ENCODE peak calls at places on chromosome 19, in five cellular contexts. One of them, this sample, is unnamed.

GRCh38 chr19:55034751-55035150 is 3.3 kb downstream of the GP6 start:
- DNase-seq in islet precursor cell: no peak
- DNase-seq in stimulated activated CD4-positive, alpha-beta T cell treated with anti-CD3 and anti-CD28 coated beads, Interleukin-1b, Interleukin-23, amount 100 ng/mL, for 4 hours: no peak
- DNase-seq in left ventricle myocardium inferior: no peak
- DNase-seq in CD8-positive, alpha-beta memory T cell: no peak
- DNase-seq in this sample: no peak

GRCh38 chr19:55341191-55342043 is 1.7 kb downstream of the KMT5C start:
- DNase-seq in left ventricle myocardium inferior: peak; percentile 74
- DNase-seq in islet precursor cell: peak; percentile 91
- DNase-seq in CD8-positive, alpha-beta memory T cell: no peak
- DNase-seq in stimulated activated CD4-positive, alpha-beta T cell treated with anti-CD3 and anti-CD28 coated beads, Interleukin-1b, Interleukin-23, amount 100 ng/mL, for 4 hours: peak; percentile 33
- DNase-seq in this sample: peak; percentile 67

GRCh38 chr19:18972301-18972831 is 31.3 kb upstream of the HOMER3 start:
- DNase-seq in CD8-positive, alpha-beta memory T cell: no peak
- DNase-seq in stimulated activated CD4-positive, alpha-beta T cell treated with anti-CD3 and anti-CD28 coated beads, Interleukin-1b, Interleukin-23, amount 100 ng/mL, for 4 hours: no peak
- DNase-seq in left ventricle myocardium inferior: no peak
- DNase-seq in islet precursor cell: no peak
- DNase-seq in this sample: no peak

GRCh38 chr19:12983561-12984142 is 11.6 kb upstream of the NFIX start:
- DNase-seq in left ventricle myocardium inferior: peak; percentile 80
- DNase-seq in CD8-positive, alpha-beta memory T cell: peak; percentile 84
- DNase-seq in stimulated activated CD4-positive, alpha-beta T cell treated with anti-CD3 and anti-CD28 coated beads, Interleukin-1b, Interleukin-23, amount 100 ng/mL, for 4 hours: peak; percentile 80
- DNase-seq in islet precursor cell: peak; percentile 85
- DNase-seq in this sample: peak; percentile 92

GRCh38 chr19:17641181-17641580 is 47.0 kb downstream of the UNC13A start:
- DNase-seq in islet precursor cell: no peak
- DNase-seq in stimulated activated CD4-positive, alpha-beta T cell treated with anti-CD3 and anti-CD28 coated beads, Interleukin-1b, Interleukin-23, amount 100 ng/mL, for 4 hours: no peak
- DNase-seq in left ventricle myocardium inferior: no peak
- DNase-seq in CD8-positive, alpha-beta memory T cell: no peak
- DNase-seq in this sample: no peak

GRCh38 chr19:18438331-18439024 is 545 bp upstream of the ISYNA1 start:
- DNase-seq in stimulated activated CD4-positive, alpha-beta T cell treated with anti-CD3 and anti-CD28 coated beads, Interleukin-1b, Interleukin-23, amount 100 ng/mL, for 4 hours: no peak
- DNase-seq in islet precursor cell: peak; percentile 87
- DNase-seq in left ventricle myocardium inferior: peak; percentile 60
- DNase-seq in CD8-positive, alpha-beta memory T cell: no peak
- DNase-seq in this sample: peak; percentile 87

GRCh38 chr19:31956771-31957170 is 388.6 kb upstream of the ZNF507 start:
- DNase-seq in stimulated activated CD4-positive, alpha-beta T cell treated with anti-CD3 and anti-CD28 coated beads, Interleukin-1b, Interleukin-23, amount 100 ng/mL, for 4 hours: no peak
- DNase-seq in islet precursor cell: peak; percentile 11
- DNase-seq in CD8-positive, alpha-beta memory T cell: no peak
- DNase-seq in left ventricle myocardium inferior: no peak
- DNase-seq in this sample: no peak

GRCh38 chr19:46787331-46788100 is 878 bp downstream of the SLC1A5 start:
- DNase-seq in CD8-positive, alpha-beta memory T cell: peak; percentile 62
- DNase-seq in left ventricle myocardium inferior: peak; percentile 65
- DNase-seq in islet precursor cell: peak; percentile 77
- DNase-seq in stimulated activated CD4-positive, alpha-beta T cell treated with anti-CD3 and anti-CD28 coated beads, Interleukin-1b, Interleukin-23, amount 100 ng/mL, for 4 hours: peak; percentile 9
- DNase-seq in this sample: peak; percentile 74

GRCh38 chr19:29098863-29099481 is 114.0 kb downstream of the UQCRFS1 start:
- DNase-seq in stimulated activated CD4-positive, alpha-beta T cell treated with anti-CD3 and anti-CD28 coated beads, Interleukin-1b, Interleukin-23, amount 100 ng/mL, for 4 hours: no peak
- DNase-seq in left ventricle myocardium inferior: peak; percentile 57
- DNase-seq in CD8-positive, alpha-beta memory T cell: no peak
- DNase-seq in islet precursor cell: no peak
- DNase-seq in this sample: no peak

GRCh38 chr19:17829855-17830566 is 8.7 kb upstream of the INSL3 start:
- DNase-seq in CD8-positive, alpha-beta memory T cell: no peak
- DNase-seq in islet precursor cell: peak; percentile 94
- DNase-seq in left ventricle myocardium inferior: no peak
- DNase-seq in stimulated activated CD4-positive, alpha-beta T cell treated with anti-CD3 and anti-CD28 coated beads, Interleukin-1b, Interleukin-23, amount 100 ng/mL, for 4 hours: no peak
- DNase-seq in this sample: peak; percentile 86

GRCh38 chr19:3506384-3507340 is 551 bp downstream of the FZR1 start:
- DNase-seq in CD8-positive, alpha-beta memory T cell: peak; percentile 72
- DNase-seq in stimulated activated CD4-positive, alpha-beta T cell treated with anti-CD3 and anti-CD28 coated beads, Interleukin-1b, Interleukin-23, amount 100 ng/mL, for 4 hours: no peak
- DNase-seq in left ventricle myocardium inferior: peak; percentile 42
- DNase-seq in islet precursor cell: no peak
- DNase-seq in this sample: no peak

GRCh38 chr19:13042443-13043130 is 47.3 kb downstream of the NFIX start:
- DNase-seq in stimulated activated CD4-positive, alpha-beta T cell treated with anti-CD3 and anti-CD28 coated beads, Interleukin-1b, Interleukin-23, amount 100 ng/mL, for 4 hours: no peak
- DNase-seq in CD8-positive, alpha-beta memory T cell: no peak
- DNase-seq in islet precursor cell: no peak
- DNase-seq in left ventricle myocardium inferior: no peak
- DNase-seq in this sample: no peak

GRCh38 chr19:7912697-7913564 is 1.7 kb upstream of the TGFBR3L start:
- DNase-seq in stimulated activated CD4-positive, alpha-beta T cell treated with anti-CD3 and anti-CD28 coated beads, Interleukin-1b, Interleukin-23, amount 100 ng/mL, for 4 hours: no peak
- DNase-seq in islet precursor cell: no peak
- DNase-seq in left ventricle myocardium inferior: no peak
- DNase-seq in CD8-positive, alpha-beta memory T cell: no peak
- DNase-seq in this sample: no peak

GRCh38 chr19:38063921-38064320 is 156.9 kb downstream of the SIPA1L3 start:
- DNase-seq in islet precursor cell: no peak
- DNase-seq in CD8-positive, alpha-beta memory T cell: no peak
- DNase-seq in left ventricle myocardium inferior: no peak
- DNase-seq in stimulated activated CD4-positive, alpha-beta T cell treated with anti-CD3 and anti-CD28 coated beads, Interleukin-1b, Interleukin-23, amount 100 ng/mL, for 4 hours: no peak
- DNase-seq in this sample: no peak

GRCh38 chr19:2603320-2603719 is 99.2 kb downstream of the GNG7 start:
- DNase-seq in CD8-positive, alpha-beta memory T cell: peak; percentile 28
- DNase-seq in left ventricle myocardium inferior: peak; percentile 61
- DNase-seq in stimulated activated CD4-positive, alpha-beta T cell treated with anti-CD3 and anti-CD28 coated beads, Interleukin-1b, Interleukin-23, amount 100 ng/mL, for 4 hours: no peak
- DNase-seq in islet precursor cell: peak; percentile 85
- DNase-seq in this sample: peak; percentile 93

GRCh38 chr19:7242601-7243258 is 51.5 kb downstream of the INSR start:
- DNase-seq in islet precursor cell: no peak
- DNase-seq in CD8-positive, alpha-beta memory T cell: no peak
- DNase-seq in stimulated activated CD4-positive, alpha-beta T cell treated with anti-CD3 and anti-CD28 coated beads, Interleukin-1b, Interleukin-23, amount 100 ng/mL, for 4 hours: no peak
- DNase-seq in left ventricle myocardium inferior: no peak
- DNase-seq in this sample: no peak

GRCh38 chr19:13978306-13978705 is 26.0 kb downstream of the DCAF15 start:
- DNase-seq in stimulated activated CD4-positive, alpha-beta T cell treated with anti-CD3 and anti-CD28 coated beads, Interleukin-1b, Interleukin-23, amount 100 ng/mL, for 4 hours: no peak
- DNase-seq in CD8-positive, alpha-beta memory T cell: peak; percentile 66
- DNase-seq in left ventricle myocardium inferior: peak; percentile 88
- DNase-seq in islet precursor cell: peak; percentile 98
- DNase-seq in this sample: peak; percentile 95

GRCh38 chr19:8209111-8209964 is at the start of gene CERS4:
- DNase-seq in islet precursor cell: peak; percentile 94
- DNase-seq in left ventricle myocardium inferior: peak; percentile 78
- DNase-seq in stimulated activated CD4-positive, alpha-beta T cell treated with anti-CD3 and anti-CD28 coated beads, Interleukin-1b, Interleukin-23, amount 100 ng/mL, for 4 hours: peak; percentile 61
- DNase-seq in CD8-positive, alpha-beta memory T cell: peak; percentile 87
- DNase-seq in this sample: no peak

GRCh38 chr19:55005684-55006488 is 32.2 kb downstream of the GP6 start:
- DNase-seq in left ventricle myocardium inferior: no peak
- DNase-seq in CD8-positive, alpha-beta memory T cell: peak; percentile 77
- DNase-seq in islet precursor cell: peak; percentile 72
- DNase-seq in stimulated activated CD4-positive, alpha-beta T cell treated with anti-CD3 and anti-CD28 coated beads, Interleukin-1b, Interleukin-23, amount 100 ng/mL, for 4 hours: peak; percentile 24
- DNase-seq in this sample: peak; percentile 95

GRCh38 chr19:33234092-33234491 is 8.4 kb upstream of the SLC7A10 start:
- DNase-seq in left ventricle myocardium inferior: no peak
- DNase-seq in stimulated activated CD4-positive, alpha-beta T cell treated with anti-CD3 and anti-CD28 coated beads, Interleukin-1b, Interleukin-23, amount 100 ng/mL, for 4 hours: no peak
- DNase-seq in CD8-positive, alpha-beta memory T cell: no peak
- DNase-seq in islet precursor cell: no peak
- DNase-seq in this sample: no peak

GRCh38 chr19:17156947-17157302 is 58.2 kb upstream of the USE1 start:
- DNase-seq in islet precursor cell: no peak
- DNase-seq in stimulated activated CD4-positive, alpha-beta T cell treated with anti-CD3 and anti-CD28 coated beads, Interleukin-1b, Interleukin-23, amount 100 ng/mL, for 4 hours: no peak
- DNase-seq in left ventricle myocardium inferior: no peak
- DNase-seq in CD8-positive, alpha-beta memory T cell: no peak
- DNase-seq in this sample: no peak

GRCh38 chr19:40416918-40417713 is 3.9 kb upstream of the PRX start:
- DNase-seq in stimulated activated CD4-positive, alpha-beta T cell treated with anti-CD3 and anti-CD28 coated beads, Interleukin-1b, Interleukin-23, amount 100 ng/mL, for 4 hours: no peak
- DNase-seq in CD8-positive, alpha-beta memory T cell: no peak
- DNase-seq in left ventricle myocardium inferior: peak; percentile 59
- DNase-seq in islet precursor cell: no peak
- DNase-seq in this sample: no peak

GRCh38 chr19:10662384-10663251 is 8.5 kb downstream of the ILF3 start:
- DNase-seq in islet precursor cell: no peak
- DNase-seq in CD8-positive, alpha-beta memory T cell: no peak
- DNase-seq in left ventricle myocardium inferior: no peak
- DNase-seq in stimulated activated CD4-positive, alpha-beta T cell treated with anti-CD3 and anti-CD28 coated beads, Interleukin-1b, Interleukin-23, amount 100 ng/mL, for 4 hours: no peak
- DNase-seq in this sample: no peak

GRCh38 chr19:10551698-10552301 is 8.1 kb downstream of the ATG4D start:
- DNase-seq in stimulated activated CD4-positive, alpha-beta T cell treated with anti-CD3 and anti-CD28 coated beads, Interleukin-1b, Interleukin-23, amount 100 ng/mL, for 4 hours: no peak
- DNase-seq in left ventricle myocardium inferior: no peak
- DNase-seq in islet precursor cell: no peak
- DNase-seq in CD8-positive, alpha-beta memory T cell: peak; percentile 62
- DNase-seq in this sample: peak; percentile 32

GRCh38 chr19:11397089-11397610 is 13.0 kb upstream of the EPOR start:
- DNase-seq in islet precursor cell: no peak
- DNase-seq in CD8-positive, alpha-beta memory T cell: no peak
- DNase-seq in left ventricle myocardium inferior: no peak
- DNase-seq in stimulated activated CD4-positive, alpha-beta T cell treated with anti-CD3 and anti-CD28 coated beads, Interleukin-1b, Interleukin-23, amount 100 ng/mL, for 4 hours: no peak
- DNase-seq in this sample: no peak

GRCh38 chr19:12543855-12544254 is 7.4 kb downstream of the ZNF564 start:
- DNase-seq in left ventricle myocardium inferior: no peak
- DNase-seq in CD8-positive, alpha-beta memory T cell: no peak
- DNase-seq in islet precursor cell: no peak
- DNase-seq in stimulated activated CD4-positive, alpha-beta T cell treated with anti-CD3 and anti-CD28 coated beads, Interleukin-1b, Interleukin-23, amount 100 ng/mL, for 4 hours: no peak
- DNase-seq in this sample: no peak

GRCh38 chr19:10816691-10817090 is 19.3 kb downstream of the TMED1 start:
- DNase-seq in stimulated activated CD4-positive, alpha-beta T cell treated with anti-CD3 and anti-CD28 coated beads, Interleukin-1b, Interleukin-23, amount 100 ng/mL, for 4 hours: no peak
- DNase-seq in left ventricle myocardium inferior: no peak
- DNase-seq in islet precursor cell: no peak
- DNase-seq in CD8-positive, alpha-beta memory T cell: no peak
- DNase-seq in this sample: no peak

GRCh38 chr19:5128932-5129389 is 160.0 kb downstream of the KDM4B start:
- DNase-seq in left ventricle myocardium inferior: no peak
- DNase-seq in stimulated activated CD4-positive, alpha-beta T cell treated with anti-CD3 and anti-CD28 coated beads, Interleukin-1b, Interleukin-23, amount 100 ng/mL, for 4 hours: no peak
- DNase-seq in islet precursor cell: peak; percentile 68
- DNase-seq in CD8-positive, alpha-beta memory T cell: no peak
- DNase-seq in this sample: no peak

GRCh38 chr19:40523322-40524047 is 53.2 kb upstream of the SHKBP1 start:
- DNase-seq in stimulated activated CD4-positive, alpha-beta T cell treated with anti-CD3 and anti-CD28 coated beads, Interleukin-1b, Interleukin-23, amount 100 ng/mL, for 4 hours: peak; percentile 21
- DNase-seq in left ventricle myocardium inferior: peak; percentile 36
- DNase-seq in islet precursor cell: peak; percentile 92
- DNase-seq in CD8-positive, alpha-beta memory T cell: peak; percentile 52
- DNase-seq in this sample: peak; percentile 88

GRCh38 chr19:5595129-5595528 is 27.4 kb upstream of the TINCR start:
- DNase-seq in islet precursor cell: no peak
- DNase-seq in CD8-positive, alpha-beta memory T cell: no peak
- DNase-seq in left ventricle myocardium inferior: no peak
- DNase-seq in stimulated activated CD4-positive, alpha-beta T cell treated with anti-CD3 and anti-CD28 coated beads, Interleukin-1b, Interleukin-23, amount 100 ng/mL, for 4 hours: no peak
- DNase-seq in this sample: no peak

GRCh38 chr19:58052256-58052655 is 6.8 kb upstream of the ZNF135 start:
- DNase-seq in stimulated activated CD4-positive, alpha-beta T cell treated with anti-CD3 and anti-CD28 coated beads, Interleukin-1b, Interleukin-23, amount 100 ng/mL, for 4 hours: no peak
- DNase-seq in left ventricle myocardium inferior: no peak
- DNase-seq in islet precursor cell: no peak
- DNase-seq in CD8-positive, alpha-beta memory T cell: no peak
- DNase-seq in this sample: no peak

GRCh38 chr19:48271531-48272151 is 1.8 kb downstream of the ZNF114 start:
- DNase-seq in CD8-positive, alpha-beta memory T cell: no peak
- DNase-seq in islet precursor cell: peak; percentile 87
- DNase-seq in left ventricle myocardium inferior: peak; percentile 40
- DNase-seq in stimulated activated CD4-positive, alpha-beta T cell treated with anti-CD3 and anti-CD28 coated beads, Interleukin-1b, Interleukin-23, amount 100 ng/mL, for 4 hours: no peak
- DNase-seq in this sample: peak; percentile 91

GRCh38 chr19:10871711-10872550 is 578 bp downstream of the CARM1 start:
- DNase-seq in islet precursor cell: no peak
- DNase-seq in left ventricle myocardium inferior: peak; percentile 52
- DNase-seq in stimulated activated CD4-positive, alpha-beta T cell treated with anti-CD3 and anti-CD28 coated beads, Interleukin-1b, Interleukin-23, amount 100 ng/mL, for 4 hours: no peak
- DNase-seq in CD8-positive, alpha-beta memory T cell: peak; percentile 54
- DNase-seq in this sample: no peak

GRCh38 chr19:56245062-56245740 is 27.3 kb upstream of the EDDM13 start:
- DNase-seq in islet precursor cell: no peak
- DNase-seq in left ventricle myocardium inferior: no peak
- DNase-seq in CD8-positive, alpha-beta memory T cell: no peak
- DNase-seq in stimulated activated CD4-positive, alpha-beta T cell treated with anti-CD3 and anti-CD28 coated beads, Interleukin-1b, Interleukin-23, amount 100 ng/mL, for 4 hours: no peak
- DNase-seq in this sample: no peak